ENCODE peak calls at places on chromosomes 13 and 19, in four cellular contexts. R is Panc1, P is esophagus muscularis mucosa, J is heart left ventricle. D is an unnamed sample. For H3K4me1, the result is how much of the 10 kb centered on the place peaks cover.

GRCh38 chr13:77390391-77390790 is 63.5 kb upstream of the MYCBP2 start:
- DNase-seq in P (no peak), J (no peak), R (no peak), D (no peak)

GRCh38 chr19:12782424-12783225 is 7.3 kb upstream of the HOOK2 start:
- DNase-seq in R (no peak), P (no peak), J (peak), D (no peak)

GRCh38 chr19:50850738-50851137 is 4.0 kb upstream of the KLK3 start:
- DNase-seq in P (no peak), J (no peak), R (no peak), D (no peak)

GRCh38 chr19:3135961-3136683 is at the start of gene GNA15:
- DNase-seq in R (no peak), J (peak), P (no peak), D (no peak)

GRCh38 chr19:49335071-49335783 is at the start of gene CD37:
- DNase-seq in J (no peak), P (no peak), R (no peak), D (no peak)

GRCh38 chr13:107867701-107868661 is 347.4 kb downstream of the LIG4 start:
- DNase-seq in P (no peak), J (no peak), R (no peak), D (no peak)

GRCh38 chr13:40217675-40218074 is 448.8 kb downstream of the FOXO1 start:
- DNase-seq in J (no peak), R (no peak), P (no peak), D (no peak)

GRCh38 chr19:51417107-51417806 is at the start of gene SIGLEC10:
- DNase-seq in P (no peak), R (no peak), J (peak), D (no peak)

GRCh38 chr19:2627855-2628254 is 74.6 kb downstream of the GNG7 start:
- DNase-seq in J (no peak), P (no peak), R (no peak), D (no peak)

GRCh38 chr13:109778102-109778542 is 8.3 kb downstream of the IRS2 start:
- DNase-seq in J (no peak), P (peak), R (peak), D (no peak)

GRCh38 chr19:2455481-2456300 is 1.1 kb downstream of the LMNB2 start:
- DNase-seq in P (no peak), J (peak), R (no peak), D (no peak)

GRCh38 chr19:50325310-50326100 is 3.7 kb downstream of the KCNC3 start:
- DNase-seq in P (no peak), R (no peak), J (peak), D (no peak)

GRCh38 chr13:83229574-83230300 is 652.5 kb downstream of the SLITRK1 start:
- DNase-seq in J (no peak), P (no peak), R (no peak), D (no peak)

GRCh38 chr13:19864018-19864338 is 529 bp upstream of the ZMYM5 start:
- DNase-seq in R (no peak), J (peak), P (peak), D (no peak)

GRCh38 chr13:101447852-101448251 is 4.6 kb upstream of the ITGBL1 start:
- DNase-seq in P (no peak), R (no peak), J (no peak), D (no peak)

GRCh38 chr13:34942732-34943674 is 933 bp downstream of the NBEA start:
- DNase-seq in P (no peak), R (no peak), J (peak), D (no peak)

GRCh38 chr13:44837250-44837649 is 152.0 kb downstream of the NUFIP1 start:
- DNase-seq in J (no peak), R (no peak), P (no peak), D (no peak)

GRCh38 chr19:52991484-52991883 is 22.2 kb upstream of the ERVV-1 start:
- DNase-seq in J (no peak), R (peak), P (no peak), D (no peak)

GRCh38 chr13:108897955-108898354 is 268.5 kb downstream of the MYO16 start:
- DNase-seq in P (no peak), J (no peak), R (no peak), D (no peak)

GRCh38 chr19:290539-291521 is at the start of gene PLPP2:
- DNase-seq in J (no peak), P (no peak), R (no peak), D (no peak)

GRCh38 chr19:49613374-49613773 is 22.4 kb downstream of the PRR12 start:
- DNase-seq in R (no peak), P (no peak), J (no peak), D (no peak)

GRCh38 chr13:20848944-20849343 is 53.6 kb downstream of the XPO4 start:
- DNase-seq in R (no peak), J (no peak), P (no peak), D (no peak)

GRCh38 chr13:73520566-73521290 is 461.9 kb downstream of the KLF5 start:
- DNase-seq in P (no peak), J (no peak), R (no peak), D (no peak)

GRCh38 chr13:50915562-50915961 is 6.0 kb downstream of the RNASEH2B start:
- DNase-seq in R (no peak), P (no peak), J (no peak), D (no peak)

GRCh38 chr19:55406869-55407624 is 541 bp downstream of the UBE2S start:
- DNase-seq in J (peak), R (no peak), P (no peak), D (no peak)

GRCh38 chr19:34118879-34119748 is 53.2 kb upstream of the LSM14A start:
- DNase-seq in J (no peak), R (no peak), P (no peak), D (no peak)

GRCh38 chr13:99313941-99314340 is 6.7 kb upstream of the GPR183 start:
- DNase-seq in J (no peak), R (no peak), P (no peak), D (no peak)

GRCh38 chr13:99316224-99316623 is 9.0 kb upstream of the GPR183 start:
- DNase-seq in R (no peak), P (no peak), J (no peak), D (no peak)

GRCh38 chr13:99315186-99315585 is 8.0 kb upstream of the GPR183 start:
- DNase-seq in R (no peak), P (no peak), J (no peak), D (no peak)

GRCh38 chr13:99314640-99315176 is 7.5 kb upstream of the GPR183 start:
- DNase-seq in R (no peak), J (no peak), P (no peak), D (no peak)

DNA sequence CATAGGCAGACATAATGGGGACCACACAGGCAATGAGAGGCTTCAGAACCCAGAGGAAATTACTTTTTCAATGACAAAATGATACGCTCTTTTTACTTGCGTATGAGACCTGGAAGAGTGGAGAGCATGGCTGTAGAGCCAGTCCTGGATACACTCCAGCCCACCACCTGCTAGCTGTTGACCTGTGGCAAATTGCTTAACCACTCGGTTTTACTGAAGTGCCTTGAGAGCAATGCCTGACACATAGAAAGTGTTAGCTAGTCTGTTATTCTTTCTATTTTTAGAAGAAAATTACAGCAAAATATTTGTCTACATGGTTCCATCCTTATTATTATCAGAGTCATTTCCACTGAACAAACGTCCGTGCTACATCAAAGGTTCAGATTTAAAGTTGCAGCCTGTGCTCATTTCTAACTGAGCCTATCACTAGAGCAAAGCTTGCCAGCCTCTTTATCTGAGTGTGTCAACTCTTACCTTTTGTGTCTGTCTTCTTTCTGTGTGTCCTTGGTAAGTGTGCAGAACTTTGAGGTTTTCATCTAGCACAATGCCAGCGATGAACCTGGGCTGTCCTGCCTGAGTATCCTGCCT is 9.6 kb upstream of the GPR183 start:
- DNase-seq in P (no peak), J (no peak), R (no peak), D (no peak)
- H3K4me1 ChIP-seq in P (under half), J (half or more), R (under half), D (under half)

GRCh38 chr13:74683411-74683810 is 549.2 kb upstream of the KLF12 start:
- DNase-seq in R (no peak), P (no peak), J (no peak), D (no peak)
- TF ChIP-seq CTCF in R (no peak), P (no peak), J (no peak), D (no peak)

DNA sequence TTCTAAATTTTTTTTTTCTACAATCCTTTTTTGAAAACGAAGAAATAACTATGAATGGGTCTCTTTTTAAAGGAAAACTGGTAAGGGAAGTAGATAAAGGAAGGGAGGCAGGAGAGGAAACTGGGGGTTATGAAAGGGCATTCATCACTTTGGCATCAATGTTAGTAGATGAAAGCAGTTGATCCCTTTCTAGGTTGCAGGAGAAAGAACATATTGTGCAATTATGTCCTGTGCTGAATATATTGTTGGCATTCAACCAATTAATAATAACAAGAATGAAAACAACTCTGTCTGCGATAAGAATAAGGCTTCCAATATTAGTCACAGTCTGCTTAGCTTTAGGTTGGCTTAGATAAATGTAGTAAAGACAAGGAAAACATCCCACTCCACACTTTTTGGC is 796.8 kb upstream of the KLHL1 start:
- DNase-seq in R (no peak), P (no peak), J (no peak), D (no peak)
- H3K4me1 ChIP-seq in R (under half), P (under half), J (under half), D (under half)

DNA sequence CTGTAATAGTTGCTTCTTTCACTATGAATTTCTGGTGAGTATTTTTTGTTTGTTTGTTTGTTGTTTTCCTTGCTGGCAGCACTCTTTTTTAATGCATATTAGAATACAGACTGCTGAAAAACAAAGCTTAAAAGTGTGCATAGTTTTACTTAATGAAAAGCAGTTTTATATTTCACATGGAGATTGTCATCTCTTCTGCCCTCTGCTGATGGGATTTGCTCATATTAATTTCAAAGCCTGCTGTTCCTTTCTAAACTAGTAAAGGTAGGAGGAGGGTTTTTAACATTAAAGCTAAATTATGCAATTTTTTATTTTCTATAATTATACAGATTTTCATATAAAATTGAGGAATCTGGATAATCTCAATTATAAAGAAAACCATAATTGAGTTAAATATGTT is 692.6 kb upstream of the SLITRK1 start:
- DNase-seq in R (no peak), P (no peak), J (no peak), D (no peak)
- TF ChIP-seq CTCF in R (peak), P (no peak), J (no peak), D (no peak)

GRCh38 chr13:30149248-30149647 is 158.1 kb downstream of the KATNAL1 start:
- DNase-seq in J (no peak), R (no peak), P (no peak), D (no peak)
- H3K4me1 ChIP-seq in J (under half), R (under half), P (under half), D (under half)

D was measured in GM12878.